ENCODE peak calls at places on chromosomes 2 and 18, in five cellular contexts. X is islet precursor cell; Q is dermis microvascular lymphatic vessel endothelial cell; J is CD4-positive, alpha-beta T cell; V is lower lobe of right lung. E is an unnamed sample.

GRCh38 chr2:55033076-55033742 is 17.0 kb downstream of the RTN4 start:
- DNase-seq in X (no peak), Q (no peak), J (no peak), V (no peak), E (no peak)

GRCh38 chr2:223944166-223944703 is 900 bp downstream of the WDFY1 start:
- DNase-seq in X (peak; percentile 69), Q (peak; percentile 46), J (no peak), V (peak; percentile 64), E (peak; percentile 72)

GRCh38 chr2:109727929-109728447 is 66.1 kb upstream of the RGPD5 start:
- DNase-seq in X (no peak), Q (no peak), J (no peak), V (no peak), E (no peak)

GRCh38 chr18:23884712-23885375 is 129.7 kb upstream of the TTC39C start:
- DNase-seq in X (no peak), Q (no peak), J (no peak), V (peak; percentile 51), E (peak; percentile 70)

GRCh38 chr2:144230057-144230451 is 289.9 kb downstream of the ZEB2 start:
- DNase-seq in X (no peak), Q (no peak), J (no peak), V (no peak), E (no peak)

GRCh38 chr2:5609191-5609590 is 83.0 kb upstream of the SOX11 start:
- DNase-seq in X (peak; percentile 84), Q (no peak), J (no peak), V (no peak), E (no peak)

GRCh38 chr2:42755161-42755900 is 8.6 kb downstream of the OXER1 start:
- DNase-seq in X (peak; percentile 53), Q (no peak), J (no peak), V (no peak), E (no peak)

GRCh38 chr2:104867351-104868080 is 13.6 kb downstream of the POU3F3 start:
- DNase-seq in X (peak; percentile 58), Q (no peak), J (no peak), V (no peak), E (no peak)

GRCh38 chr18:8771930-8772329 is 66.6 kb downstream of the MTCL1 start:
- DNase-seq in X (peak; percentile 39), Q (peak; percentile 49), J (no peak), V (no peak), E (peak; percentile 37)

GRCh38 chr2:127218843-127219715 is 1.0 kb downstream of the CYP27C1 start:
- DNase-seq in X (peak; percentile 68), Q (peak; percentile 15), J (no peak), V (no peak), E (no peak)

GRCh38 chr2:12501469-12502147 is 215.1 kb upstream of the TRIB2 start:
- DNase-seq in X (peak; percentile 56), Q (peak; percentile 62), J (peak; percentile 69), V (peak; percentile 55), E (no peak)

GRCh38 chr2:96531872-96532505 is 4.6 kb upstream of the ARID5A start:
- DNase-seq in X (peak; percentile 87), Q (peak; percentile 96), J (peak; percentile 91), V (peak; percentile 92), E (peak; percentile 98)

GRCh38 chr2:219527076-219527394 is 12.8 kb downstream of the ASIC4 start:
- DNase-seq in X (no peak), Q (no peak), J (no peak), V (no peak), E (peak; percentile 45)

GRCh38 chr2:127637725-127638252 is 8.2 kb upstream of the GPR17 start:
- DNase-seq in X (peak; percentile 96), Q (peak; percentile 68), J (no peak), V (no peak), E (no peak)

GRCh38 chr2:28681216-28681981 is 70.2 kb upstream of the PPP1CB start:
- DNase-seq in X (no peak), Q (peak; percentile 78), J (peak; percentile 38), V (no peak), E (peak; percentile 59)

GRCh38 chr2:98604547-98604946 is 3.8 kb downstream of the COA5 start:
- DNase-seq in X (no peak), Q (no peak), J (no peak), V (no peak), E (no peak)

GRCh38 chr2:132681766-132682165 is 11.8 kb upstream of the LYPD1 start:
- DNase-seq in X (no peak), Q (no peak), J (no peak), V (no peak), E (no peak)

GRCh38 chr2:68860111-68860510 is 11.1 kb downstream of the BMP10 start:
- DNase-seq in X (no peak), Q (no peak), J (no peak), V (no peak), E (no peak)

GRCh38 chr2:204180671-204181070 is 244.1 kb downstream of the ICOS start:
- DNase-seq in X (no peak), Q (peak; percentile 15), J (no peak), V (peak; percentile 46), E (no peak)

GRCh38 chr2:147101906-147102790 is 742.7 kb upstream of the ACVR2A start:
- DNase-seq in X (no peak), Q (no peak), J (no peak), V (no peak), E (no peak)

GRCh38 chr2:85887566-85888019 is 1.2 kb downstream of the ST3GAL5 start:
- DNase-seq in X (peak; percentile 70), Q (peak; percentile 58), J (peak; percentile 46), V (peak; percentile 65), E (peak; percentile 57)

GRCh38 chr2:221779614-221780067 is 207.5 kb upstream of the EPHA4 start:
- DNase-seq in X (peak; percentile 55), Q (peak; percentile 63), J (no peak), V (no peak), E (no peak)

GRCh38 chr2:33552758-33553461 is 46.2 kb downstream of the FAM98A start:
- DNase-seq in X (no peak), Q (peak; percentile 75), J (no peak), V (no peak), E (no peak)

GRCh38 chr2:71851094-71851755 is 296.4 kb downstream of the CYP26B1 start:
- DNase-seq in X (peak; percentile 55), Q (no peak), J (no peak), V (no peak), E (no peak)

GRCh38 chr2:23287250-23287704 is 97.7 kb upstream of the KLHL29 start:
- DNase-seq in X (peak; percentile 83), Q (no peak), J (no peak), V (no peak), E (no peak)

GRCh38 chr2:76275788-76276187 is 565.1 kb upstream of the GCFC2 start:
- DNase-seq in X (no peak), Q (no peak), J (no peak), V (no peak), E (no peak)

GRCh38 chr2:19123556-19123955 is 234.9 kb downstream of the OSR1 start:
- DNase-seq in X (no peak), Q (no peak), J (no peak), V (no peak), E (no peak)

GRCh38 chr2:33372940-33373553 is 103.4 kb upstream of the RASGRP3 start:
- DNase-seq in X (no peak), Q (peak; percentile 76), J (no peak), V (no peak), E (peak; percentile 75)

GRCh38 chr2:168365094-168365621 is 90.9 kb upstream of the CERS6 start:
- DNase-seq in X (no peak), Q (no peak), J (no peak), V (no peak), E (no peak)

E was measured in mucosa of descending colon.